ENCODE peak calls at places on chromosomes 11 and 22, in four cellular contexts. K, U, C and A are unnamed samples.

GRCh38 chr11:12271241-12271640 is 106.1 kb upstream of the PARVA start:
- DNase-seq in K (no peak), C (no peak), U (no peak), A (no peak)

GRCh38 chr22:44329179-44329796 is 16.5 kb upstream of the SHISAL1 start:
- DNase-seq in U (no peak), C (no peak), K (no peak), A (no peak)

GRCh38 chr11:121613724-121614123 is 161.0 kb upstream of the SORL1-AS1 start:
- DNase-seq in U (no peak), K (no peak), C (no peak), A (no peak)

GRCh38 chr11:11252403-11252802 is 100.6 kb downstream of the CSNK2A3 start:
- DNase-seq in C (no peak), K (no peak), U (no peak), A (no peak)

GRCh38 chr22:42288791-42289190 is 18.3 kb upstream of the TCF20 start:
- DNase-seq in K (no peak), U (no peak), C (no peak), A (no peak)

GRCh38 chr11:70517996-70518907 is 119.9 kb downstream of the CTTN start:
- DNase-seq in U (no peak), C (peak; percentile 86), K (no peak), A (no peak)

GRCh38 chr11:74306440-74307175 is 4.8 kb downstream of the P4HA3 start:
- DNase-seq in U (no peak), K (no peak), C (no peak), A (no peak)

GRCh38 chr11:100584201-100584600 is 102.9 kb upstream of the ARHGAP42 start:
- DNase-seq in K (no peak), C (no peak), U (no peak), A (no peak)

GRCh38 chr11:75797796-75798195 is 17.2 kb upstream of the UVRAG start:
- DNase-seq in U (no peak), C (no peak), K (no peak), A (no peak)

GRCh38 chr11:72646472-72646871 is 27.8 kb downstream of the PDE2A start:
- DNase-seq in K (no peak), C (no peak), U (no peak), A (no peak)
- H3K4me3 ChIP-seq in K (no peak overlapping the region), C (no peak overlapping the region), U (no peak overlapping the region), A (no peak overlapping the region)

DNA sequence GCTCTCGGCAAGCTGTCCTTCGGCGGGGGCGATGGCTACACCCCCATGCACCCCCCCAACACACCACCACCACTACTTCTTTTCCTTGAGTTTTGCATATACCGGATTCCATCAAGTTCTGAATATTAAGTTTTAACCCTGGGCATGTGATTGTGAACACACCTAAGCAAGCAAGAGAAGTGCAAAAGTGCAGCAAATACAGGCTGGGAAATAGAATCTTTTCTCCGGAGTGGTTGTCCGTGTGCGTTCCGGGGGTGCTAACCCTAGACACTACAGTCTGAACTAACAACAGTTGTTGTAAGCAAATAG is 568 bp downstream of the PRSS23 start:
- DNase-seq in C (no peak), U (no peak), K (no peak), A (no peak)
- H3K4me1 ChIP-seq in C (peaks cover 50% of the 10 kb centered on the region), U (peaks cover 12% of the 10 kb centered on the region), K (peaks cover 24% of the 10 kb centered on the region), A (peaks cover 4% of the 10 kb centered on the region)

GRCh38 chr11:85599083-85599482 is 28.1 kb downstream of the DLG2 start:
- DNase-seq in U (no peak), C (no peak), K (no peak), A (no peak)

GRCh38 chr11:85596886-85597285 is 30.3 kb downstream of the DLG2 start:
- DNase-seq in K (no peak), C (no peak), U (no peak), A (no peak)

GRCh38 chr11:85603220-85603619 is 23.9 kb downstream of the DLG2 start:
- DNase-seq in U (no peak), C (no peak), K (no peak), A (no peak)

DNA sequence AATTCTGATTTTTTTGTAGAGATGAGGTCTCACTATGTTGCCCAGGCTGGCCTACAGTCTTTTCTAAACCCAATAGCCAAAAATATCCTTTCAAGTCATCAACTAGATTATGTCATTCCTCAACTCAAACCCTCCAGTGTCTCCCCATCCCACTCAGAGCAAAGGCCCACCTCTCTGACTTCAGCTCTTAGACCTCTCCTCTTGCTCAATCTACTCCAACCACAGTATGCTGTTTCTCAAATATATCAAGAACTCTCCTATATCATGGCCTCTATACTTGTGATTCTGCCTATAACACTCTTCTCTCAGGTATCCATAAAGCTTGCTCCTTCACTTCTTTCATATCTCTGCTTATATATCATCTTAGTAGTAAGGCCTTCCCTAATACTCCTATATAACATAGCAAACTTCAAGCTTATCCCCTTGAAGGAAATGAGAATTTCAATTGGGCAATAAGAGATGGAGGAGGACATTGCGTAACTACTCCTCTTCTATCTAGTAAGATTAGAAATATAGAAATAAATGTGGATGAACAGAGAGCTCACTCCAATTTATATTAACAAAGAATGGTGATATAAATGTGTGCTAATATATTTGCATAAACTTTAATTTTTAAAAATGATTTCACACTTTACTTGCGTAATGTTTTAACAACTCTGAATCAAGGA is 24.5 kb downstream of the DLG2 start:
- DNase-seq in K (no peak), U (no peak), C (no peak), A (no peak)
- H3K27ac ChIP-seq in K (no peak overlapping the region), U (no peak overlapping the region), C (no peak overlapping the region), A (no peak overlapping the region)

GRCh38 chr11:46391578-46392420 is at the start of gene CHRM4:
- DNase-seq in U (no peak), K (peak; percentile 79), C (peak; percentile 70), A (no peak)

GRCh38 chr11:46393759-46394158 is 2.2 kb upstream of the CHRM4 start:
- DNase-seq in C (no peak), U (no peak), K (no peak), A (no peak)

GRCh38 chr11:46393231-46393616 is 1.6 kb upstream of the CHRM4 start:
- DNase-seq in K (no peak), U (no peak), C (no peak), A (no peak)

GRCh38 chr11:46391186-46391577 is 394 bp downstream of the CHRM4 start:
- DNase-seq in U (no peak), C (peak; percentile 41), K (no peak), A (no peak)

GRCh38 chr11:46392421-46393230 is 1.1 kb upstream of the CHRM4 start:
- DNase-seq in K (peak; percentile 94), U (no peak), C (peak; percentile 81), A (peak; percentile 65)
- H3K4me3 ChIP-seq in K (peak overlapping the region; percentile 38), U (peak overlapping the region; percentile 66), C (peak overlapping the region; percentile 61), A (no peak overlapping the region)

DNA sequence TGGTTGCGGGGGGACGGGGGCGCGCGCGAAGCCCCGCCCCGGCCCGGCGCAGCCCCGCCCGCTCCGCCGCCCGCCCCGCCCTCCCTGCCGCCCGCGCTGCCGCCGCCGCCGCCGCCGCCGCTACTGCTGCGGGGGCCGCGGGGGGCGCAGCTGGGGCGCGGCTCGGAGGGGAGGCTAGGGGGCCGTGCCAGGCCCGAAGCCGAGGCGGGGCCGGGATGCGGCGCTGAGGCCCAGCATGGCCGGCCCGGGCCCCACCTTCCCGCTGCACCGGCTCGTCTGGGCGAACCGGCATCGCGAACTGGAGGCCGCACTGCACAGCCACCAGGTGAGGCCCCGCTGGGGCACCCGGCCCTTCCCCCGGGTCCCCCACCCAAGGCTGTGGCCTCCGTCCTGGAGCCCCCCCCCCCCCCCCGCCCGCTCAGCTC is at the start of gene ANKRD13D:
- DNase-seq in U (no peak), K (no peak), C (no peak), A (no peak)
- H3K4me1 ChIP-seq in U (peaks cover 15% of the 10 kb centered on the region), K (peaks cover 15% of the 10 kb centered on the region), C (peaks cover 34% of the 10 kb centered on the region), A (peaks cover 78% of the 10 kb centered on the region)

GRCh38 chr11:61370349-61371005 is 8.3 kb downstream of the TMEM138 start:
- DNase-seq in U (no peak), K (no peak), C (no peak), A (no peak)
- H3K27ac ChIP-seq in U (peak overlapping the region; percentile 11), K (no peak overlapping the region), C (peak overlapping the region; percentile 94), A (no peak overlapping the region)